ENCODE peak calls at places on chromosomes 13 and 19, in eight cellular contexts. Y is suprapubic skin, I is SK-N-SH, A is transverse colon, K is sigmoid colon, M is A549, R is ovary, P is stomach. T is an unnamed sample.

GRCh38 chr19:47111081-47111589 is 2.4 kb downstream of the ZC3H4 start:
- DNase-seq in Y (no peak), I (peak; percentile 44), A (peak; percentile 41), K (peak; percentile 71), M (no peak), R (peak; percentile 41), P (peak; percentile 34), T (no peak)

GRCh38 chr19:3175761-3176714 is 2.5 kb upstream of the S1PR4 start:
- DNase-seq in Y (no peak), I (no peak), A (peak; percentile 87), K (no peak), M (peak; percentile 87), R (no peak), P (peak; percentile 90), T (no peak)

GRCh38 chr19:47084879-47085439 is 28.6 kb downstream of the ZC3H4 start:
- DNase-seq in Y (no peak), I (no peak), A (no peak), K (no peak), M (no peak), R (no peak), P (no peak), T (no peak)

GRCh38 chr19:1017115-1017905 is 3.6 kb downstream of the TMEM259 start:
- DNase-seq in Y (no peak), I (no peak), A (peak; percentile 71), K (no peak), M (no peak), R (no peak), P (peak; percentile 62), T (no peak)

GRCh38 chr19:3459322-3459881 is 20.9 kb downstream of the SMIM24 start:
- DNase-seq in Y (peak; percentile 93), I (peak; percentile 95), A (peak; percentile 63), K (peak; percentile 95), M (peak; percentile 93), R (peak; percentile 95), P (peak; percentile 62), T (peak; percentile 97)

GRCh38 chr19:41799444-41800000 is 3.1 kb downstream of the CEACAM3 start:
- DNase-seq in Y (no peak), I (no peak), A (peak; percentile 38), K (no peak), M (peak; percentile 27), R (no peak), P (no peak), T (no peak)

GRCh38 chr19:23762884-23763711 is 4.4 kb upstream of the ZNF681 start:
- DNase-seq in Y (peak; percentile 93), I (peak; percentile 87), A (peak; percentile 93), K (peak; percentile 83), M (no peak), R (peak; percentile 78), P (peak; percentile 90), T (no peak)

GRCh38 chr13:91988331-91988730 is 589.9 kb downstream of the GPC5 start:
- DNase-seq in Y (no peak), I (no peak), A (no peak), K (no peak), M (no peak), R (no peak), P (no peak), T (no peak)

GRCh38 chr13:95354680-95355487 is 53.6 kb upstream of the ABCC4 start:
- DNase-seq in Y (no peak), I (no peak), A (no peak), K (peak; percentile 57), M (no peak), R (no peak), P (peak; percentile 28), T (no peak)

GRCh38 chr13:51832471-51833152 is 12.4 kb downstream of the TMEM272 start:
- DNase-seq in Y (no peak), I (peak; percentile 39), A (peak; percentile 26), K (no peak), M (peak; percentile 20), R (no peak), P (no peak), T (no peak)

GRCh38 chr19:45097776-45098520 is 5.0 kb downstream of the PPP1R37 start:
- DNase-seq in Y (no peak), I (no peak), A (no peak), K (peak; percentile 85), M (peak; percentile 83), R (peak; percentile 39), P (peak; percentile 51), T (no peak)

GRCh38 chr13:114002009-114002544 is 28.2 kb upstream of the C13orf46 start:
- DNase-seq in Y (peak; percentile 76), I (no peak), A (peak; percentile 63), K (no peak), M (no peak), R (no peak), P (peak; percentile 60), T (no peak)

GRCh38 chr19:33469171-33470039 is 52.2 kb downstream of the PEPD start:
- DNase-seq in Y (peak; percentile 58), I (no peak), A (no peak), K (no peak), M (no peak), R (no peak), P (no peak), T (no peak)

GRCh38 chr19:52542984-52543664 is 15.7 kb downstream of the ZNF808 start:
- DNase-seq in Y (no peak), I (no peak), A (no peak), K (no peak), M (no peak), R (no peak), P (no peak), T (no peak)

GRCh38 chr13:26562538-26562890 is 5.0 kb downstream of the WASF3 start:
- DNase-seq in Y (no peak), I (peak; percentile 80), A (no peak), K (no peak), M (no peak), R (no peak), P (no peak), T (no peak)

GRCh38 chr19:48390188-48391099 is 907 bp downstream of the KDELR1 start:
- DNase-seq in Y (peak; percentile 87), I (peak; percentile 84), A (peak; percentile 75), K (peak; percentile 82), M (peak; percentile 64), R (peak; percentile 61), P (peak; percentile 70), T (no peak)

GRCh38 chr13:91313103-91313502 is 34.4 kb upstream of the MIR17HG start:
- DNase-seq in Y (no peak), I (peak; percentile 16), A (no peak), K (no peak), M (peak; percentile 14), R (no peak), P (no peak), T (no peak)

GRCh38 chr19:7618771-7619510 is 10.4 kb downstream of the XAB2 start:
- DNase-seq in Y (no peak), I (peak; percentile 87), A (peak; percentile 76), K (no peak), M (no peak), R (no peak), P (peak; percentile 96), T (no peak)

GRCh38 chr19:47529018-47529742 is 14.3 kb upstream of the NAPA start:
- DNase-seq in Y (no peak), I (no peak), A (no peak), K (no peak), M (no peak), R (no peak), P (no peak), T (no peak)

GRCh38 chr13:113595131-113595530 is 10.6 kb downstream of the TFDP1 start:
- DNase-seq in Y (peak; percentile 63), I (no peak), A (peak; percentile 3), K (no peak), M (no peak), R (no peak), P (peak; percentile 7), T (no peak)

GRCh38 chr19:51131780-51132680 is 7.3 kb downstream of the SIGLEC9 start:
- DNase-seq in Y (peak; percentile 80), I (peak; percentile 34), A (peak; percentile 31), K (peak; percentile 70), M (peak; percentile 24), R (peak; percentile 75), P (peak; percentile 56), T (no peak)

DNA sequence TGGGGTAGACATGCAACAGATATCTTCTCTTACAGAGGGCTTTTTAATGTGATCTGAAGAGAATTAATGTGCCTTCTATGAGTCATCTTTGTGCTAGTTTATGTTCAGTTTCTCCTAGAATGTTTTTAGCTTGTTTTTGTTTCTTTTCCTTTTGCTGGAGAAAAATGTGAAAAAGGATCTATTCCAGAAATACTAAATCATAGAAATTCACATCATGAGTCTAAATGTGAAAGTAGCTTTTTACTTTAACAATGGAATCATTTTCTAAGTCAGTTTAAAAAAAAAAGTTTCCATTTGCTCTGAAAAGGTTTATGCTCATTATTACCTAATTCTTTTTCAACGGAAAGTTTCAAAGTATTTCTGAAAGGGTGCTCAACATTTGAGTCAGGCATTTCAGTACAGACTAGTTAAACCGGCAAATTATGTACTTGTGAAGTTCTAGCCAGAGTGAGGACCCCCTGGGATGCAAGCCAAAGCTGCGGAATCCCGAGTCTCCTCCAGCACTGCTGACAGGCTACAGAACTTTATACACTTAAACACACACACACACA is 72.9 kb downstream of the SPATA13 start:
- DNase-seq in Y (no peak), I (no peak), A (no peak), K (no peak), M (no peak), R (no peak), P (no peak), T (no peak)
- TF ChIP-seq EP300 in Y (no peak), I (no peak), A (no peak), K (no peak), M (no peak), R (no peak), P (no peak), T (no peak)

DNA sequence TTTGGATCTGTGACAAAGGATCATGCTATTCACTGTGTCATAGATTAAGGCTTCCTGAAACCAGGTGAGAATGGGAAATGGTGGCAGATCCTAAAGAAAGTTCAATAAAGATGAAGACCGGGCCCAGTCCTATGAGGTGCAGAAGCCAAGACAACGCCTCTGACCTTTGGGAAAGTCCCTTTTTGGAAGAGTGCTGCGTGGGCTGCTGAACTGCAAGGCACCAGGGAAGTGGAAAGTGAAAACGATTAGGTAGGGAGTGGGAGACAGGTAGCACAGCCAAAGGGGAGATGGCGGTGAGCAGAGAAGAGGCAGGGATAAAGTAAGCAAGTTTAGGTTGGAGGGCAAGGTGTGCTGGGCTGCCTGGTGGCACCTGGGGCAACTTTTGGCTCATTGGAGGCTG is 16.3 kb downstream of the MBNL2 start:
- DNase-seq in Y (no peak), I (no peak), A (no peak), K (no peak), M (no peak), R (no peak), P (no peak), T (no peak)
- H3K4me3 ChIP-seq in Y (no peak overlapping the region), I (no peak overlapping the region), A (no peak overlapping the region), K (no peak overlapping the region), M (no peak overlapping the region), R (no peak overlapping the region), P (no peak overlapping the region), T (no peak overlapping the region)

DNA sequence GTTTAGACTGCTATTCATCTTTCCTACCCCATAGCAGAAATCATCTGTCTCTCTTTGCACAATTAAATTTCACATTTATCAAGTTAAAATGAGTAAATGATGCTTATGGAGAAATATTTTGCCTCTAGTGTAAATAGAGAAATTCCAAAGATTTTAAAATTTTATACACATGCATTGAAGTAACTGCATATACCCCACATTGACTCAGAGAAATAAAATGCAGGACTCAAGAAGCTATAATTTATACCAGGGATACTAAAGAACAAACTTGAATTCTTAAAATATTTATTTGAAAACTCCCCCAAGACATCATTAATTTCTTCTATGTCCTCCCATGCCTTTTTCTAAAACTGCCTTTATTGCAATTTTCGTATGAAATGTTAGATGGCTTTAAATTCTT is 165.8 kb downstream of the DIAPH3 start:
- DNase-seq in Y (no peak), I (no peak), A (no peak), K (no peak), M (no peak), R (no peak), P (no peak), T (no peak)
- TF ChIP-seq EP300 in Y (no peak), I (no peak), A (no peak), K (no peak), M (no peak), R (no peak), P (no peak), T (no peak)

GRCh38 chr19:31419871-31420430 is 70.7 kb upstream of the TSHZ3 start:
- DNase-seq in Y (no peak), I (no peak), A (no peak), K (no peak), M (no peak), R (no peak), P (no peak), T (no peak)
- H3K4me3 ChIP-seq in Y (no peak overlapping the region), I (no peak overlapping the region), A (no peak overlapping the region), K (no peak overlapping the region), M (no peak overlapping the region), R (no peak overlapping the region), P (no peak overlapping the region), T (no peak overlapping the region)

T was measured in esophagus muscularis mucosa.